ENCODE peak calls at places on chromosome 19, in seven cellular contexts. T is OCI-LY7, P is neural progenitor cell, D is ascending aorta, O is SK-N-SH, R is body of pancreas, Q is ovary. W is an unnamed sample. For H3K4me1, the result is how much of the 10 kb centered on the place peaks cover.

GRCh38 chr19:49875801-49876421 is 1.2 kb downstream of the AKT1S1 start:
- DNase-seq in T (peak), P (peak), D (peak), O (peak), R (peak), Q (peak), W (peak)

GRCh38 chr19:55340784-55341147 is 1.1 kb downstream of the KMT5C start:
- DNase-seq in T (no peak), P (peak), D (no peak), O (peak), R (peak), Q (no peak), W (no peak)

GRCh38 chr19:12636631-12637030 is 25.9 kb downstream of the ZNF791 start:
- DNase-seq in T (no peak), P (no peak), D (no peak), O (no peak), R (no peak), Q (no peak), W (no peak)

GRCh38 chr19:55579766-55580621 is 654 bp downstream of the ZNF579 start:
- DNase-seq in T (peak), P (peak), D (no peak), O (peak), R (no peak), Q (no peak), W (peak)

GRCh38 chr19:3275068-3275582 is 50.7 kb downstream of the CELF5 start:
- DNase-seq in T (peak), P (peak), D (no peak), O (no peak), R (peak), Q (no peak), W (no peak)

GRCh38 chr19:45819769-45820168 is 4.7 kb upstream of the RSPH6A start:
- DNase-seq in T (no peak), P (no peak), D (no peak), O (no peak), R (no peak), Q (no peak), W (no peak)

GRCh38 chr19:7242601-7243258 is 51.5 kb downstream of the INSR start:
- DNase-seq in T (peak), P (no peak), D (peak), O (peak), R (no peak), Q (no peak), W (no peak)

GRCh38 chr19:5407356-5407755 is 47.9 kb upstream of the ZNRF4 start:
- DNase-seq in T (peak), P (peak), D (no peak), O (peak), R (no peak), Q (no peak), W (no peak)

GRCh38 chr19:29515706-29516357 is 10.0 kb upstream of the VSTM2B start:
- DNase-seq in T (no peak), P (no peak), D (no peak), O (no peak), R (no peak), Q (no peak), W (no peak)

GRCh38 chr19:10289836-10290438 is at the start of gene ICAM5:
- DNase-seq in T (peak), P (no peak), D (no peak), O (no peak), R (no peak), Q (no peak), W (no peak)

GRCh38 chr19:16259385-16260159 is 61.9 kb downstream of the AP1M1 start:
- DNase-seq in T (peak), P (no peak), D (no peak), O (no peak), R (no peak), Q (no peak), W (peak)

GRCh38 chr19:46785054-46785979 is 3.1 kb downstream of the SLC1A5 start:
- DNase-seq in T (peak), P (no peak), D (no peak), O (no peak), R (no peak), Q (no peak), W (no peak)

GRCh38 chr19:49555600-49556411 is 24.6 kb downstream of the NOSIP start:
- DNase-seq in T (peak), P (peak), D (peak), O (peak), R (peak), Q (peak), W (peak)

GRCh38 chr19:20558011-20558410 is 7.6 kb downstream of the ZNF737 start:
- DNase-seq in T (no peak), P (no peak), D (no peak), O (no peak), R (peak), Q (peak), W (no peak)

GRCh38 chr19:23787106-23787505 is 28.4 kb upstream of the ZNF681 start:
- DNase-seq in T (no peak), P (no peak), D (no peak), O (no peak), R (no peak), Q (no peak), W (no peak)

GRCh38 chr19:43362179-43362578 is 8.7 kb downstream of the CD177 start:
- DNase-seq in T (no peak), P (no peak), D (no peak), O (no peak), R (no peak), Q (no peak), W (no peak)

GRCh38 chr19:58021541-58022282 is 12.1 kb upstream of the ZSCAN1 start:
- DNase-seq in T (no peak), P (peak), D (peak), O (peak), R (peak), Q (peak), W (no peak)

GRCh38 chr19:18972851-18973250 is 31.8 kb upstream of the HOMER3 start:
- DNase-seq in T (no peak), P (no peak), D (no peak), O (no peak), R (no peak), Q (no peak), W (no peak)

GRCh38 chr19:58513694-58514563 is 2.1 kb upstream of the SLC27A5 start:
- DNase-seq in T (peak), P (peak), D (peak), O (peak), R (peak), Q (peak), W (peak)

GRCh38 chr19:44618640-44619357 is 5.4 kb downstream of the IGSF23 start:
- DNase-seq in T (no peak), P (no peak), D (no peak), O (no peak), R (no peak), Q (no peak), W (no peak)

GRCh38 chr19:44613295-44614168 is at the start of gene IGSF23:
- DNase-seq in T (no peak), P (no peak), D (no peak), O (no peak), R (no peak), Q (no peak), W (no peak)

GRCh38 chr19:44614313-44614712 is 950 bp downstream of the IGSF23 start:
- DNase-seq in T (no peak), P (no peak), D (no peak), O (no peak), R (no peak), Q (no peak), W (no peak)

GRCh38 chr19:44617481-44617880 is 4.1 kb downstream of the IGSF23 start:
- DNase-seq in T (no peak), P (no peak), D (no peak), O (no peak), R (no peak), Q (no peak), W (no peak)

GRCh38 chr19:44615529-44616247 is 2.3 kb downstream of the IGSF23 start:
- DNase-seq in T (no peak), P (no peak), D (no peak), O (no peak), R (no peak), Q (no peak), W (no peak)
- H3K4me3 ChIP-seq in T (no peak), P (no peak), D (no peak), O (no peak), R (no peak), Q (no peak), W (no peak)

GRCh38 chr19:17470204-17470841 is at the start of gene SLC27A1:
- DNase-seq in T (peak), P (peak), D (peak), O (peak), R (peak), Q (peak), W (peak)
- TF ChIP-seq CTCF in T (no peak), P (no peak), D (no peak), O (no peak), R (no peak), Q (no peak), W (no peak)

DNA sequence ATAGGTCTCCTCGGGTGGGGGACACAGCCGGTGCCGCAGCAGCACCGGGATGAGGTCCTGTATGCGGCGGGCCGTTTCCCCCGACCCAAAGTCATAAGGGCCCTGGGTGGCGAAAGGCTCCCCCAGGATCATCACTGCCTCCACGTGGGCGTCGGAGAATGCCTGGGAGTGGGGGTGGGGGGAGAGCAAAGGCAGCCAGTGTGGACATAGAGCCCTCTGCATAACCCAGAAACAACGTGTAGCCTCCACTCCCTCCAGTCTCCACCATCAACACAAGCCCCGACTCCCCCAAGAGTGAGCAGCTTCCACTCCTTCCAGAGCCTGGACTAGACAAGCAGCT is 1.7 kb upstream of the NUMBL start:
- DNase-seq in T (no peak), P (no peak), D (no peak), O (no peak), R (no peak), Q (no peak), W (no peak)
- H3K4me1 ChIP-seq in T (under half), P (under half), D (under half), O (under half), R (under half), Q (under half), W (under half)

GRCh38 chr19:35996777-35997176 is 1.8 kb downstream of the SDHAF1 start:
- DNase-seq in T (no peak), P (no peak), D (no peak), O (no peak), R (no peak), Q (no peak), W (no peak)
- H3K4me3 ChIP-seq in T (peak), P (no peak), D (no peak), O (no peak), R (no peak), Q (no peak), W (no peak)

GRCh38 chr19:33175886-33176669 is 18.1 kb upstream of the LRP3 start:
- DNase-seq in T (peak), P (peak), D (peak), O (peak), R (peak), Q (peak), W (no peak)
- TF ChIP-seq CTCF in T (peak), P (no peak), D (peak), O (no peak), R (no peak), Q (no peak), W (no peak)